ENCODE peak calls at places on chromosome 6, in seven cellular contexts. S is HFF-Myc, O is AG09309, W is heart left ventricle, C is Peyer's patch, D is endothelial cell, T is right lobe of liver. J is an unnamed sample.

GRCh38 chr6:49328051-49328450 is 135.0 kb downstream of the MMUT start:
- DNase-seq in S (no peak), O (no peak), W (no peak), C (no peak), D (no peak), T (no peak), J (no peak)

GRCh38 chr6:133888931-133889556 is at the start of gene TCF21:
- DNase-seq in S (no peak), O (no peak), W (peak; percentile 54), C (no peak), D (no peak), T (no peak), J (no peak)

GRCh38 chr6:42113929-42114636 is 28.3 kb downstream of the C6orf132 start:
- DNase-seq in S (peak; percentile 38), O (no peak), W (no peak), C (no peak), D (no peak), T (no peak), J (no peak)

GRCh38 chr6:100665041-100665380 is 200.3 kb upstream of the SIM1 start:
- DNase-seq in S (no peak), O (no peak), W (no peak), C (no peak), D (no peak), T (no peak), J (no peak)

GRCh38 chr6:17419189-17419575 is 25.8 kb downstream of the CAP2 start:
- DNase-seq in S (no peak), O (no peak), W (no peak), C (no peak), D (no peak), T (no peak), J (no peak)

GRCh38 chr6:92934625-92935024 is 484.7 kb downstream of the EPHA7 start:
- DNase-seq in S (no peak), O (no peak), W (no peak), C (no peak), D (no peak), T (no peak), J (no peak)

GRCh38 chr6:38307730-38308129 is 332.0 kb downstream of the BTBD9 start:
- DNase-seq in S (no peak), O (no peak), W (no peak), C (no peak), D (no peak), T (no peak), J (no peak)

GRCh38 chr6:154352898-154353585 is 3.6 kb downstream of the IPCEF1 start:
- DNase-seq in S (no peak), O (no peak), W (no peak), C (no peak), D (no peak), T (no peak), J (no peak)

GRCh38 chr6:37985355-37985754 is 165.8 kb downstream of the ZFAND3 start:
- DNase-seq in S (no peak), O (no peak), W (no peak), C (no peak), D (no peak), T (no peak), J (peak; percentile 39)

GRCh38 chr6:6401401-6401800 is 80.9 kb upstream of the F13A1 start:
- DNase-seq in S (no peak), O (no peak), W (no peak), C (no peak), D (no peak), T (no peak), J (no peak)

GRCh38 chr6:71619836-71620235 is 266.5 kb upstream of the RIMS1 start:
- DNase-seq in S (no peak), O (peak; percentile 24), W (no peak), C (no peak), D (no peak), T (no peak), J (no peak)

GRCh38 chr6:16711551-16712249 is 49.6 kb downstream of the ATXN1 start:
- DNase-seq in S (no peak), O (no peak), W (no peak), C (no peak), D (no peak), T (no peak), J (no peak)

GRCh38 chr6:11810039-11810541 is 31.5 kb upstream of the ADTRP start:
- DNase-seq in S (peak; percentile 32), O (peak; percentile 69), W (peak; percentile 83), C (no peak), D (no peak), T (peak; percentile 56), J (no peak)

GRCh38 chr6:98044168-98044567 is 761.2 kb upstream of the MMS22L start:
- DNase-seq in S (no peak), O (no peak), W (no peak), C (no peak), D (no peak), T (no peak), J (no peak)

GRCh38 chr6:130233332-130233731 is 10.6 kb upstream of the SAMD3 start:
- DNase-seq in S (no peak), O (no peak), W (no peak), C (no peak), D (no peak), T (no peak), J (no peak)

GRCh38 chr6:141326925-141327324 is 805.8 kb upstream of the GJE1 start:
- DNase-seq in S (no peak), O (no peak), W (no peak), C (no peak), D (no peak), T (no peak), J (no peak)

GRCh38 chr6:159984268-159984786 is 15.4 kb downstream of the IGF2R start:
- DNase-seq in S (no peak), O (no peak), W (no peak), C (no peak), D (no peak), T (no peak), J (no peak)

GRCh38 chr6:3194535-3195376 is 32.7 kb downstream of the TUBB2B start:
- DNase-seq in S (no peak), O (no peak), W (peak; percentile 59), C (no peak), D (peak; percentile 61), T (no peak), J (no peak)

GRCh38 chr6:22848121-22848520 is 278.8 kb downstream of the HDGFL1 start:
- DNase-seq in S (no peak), O (no peak), W (no peak), C (no peak), D (no peak), T (no peak), J (no peak)

GRCh38 chr6:13454286-13455221 is 32.8 kb downstream of the GFOD1 start:
- DNase-seq in S (no peak), O (no peak), W (peak; percentile 57), C (peak; percentile 68), D (no peak), T (peak; percentile 50), J (peak; percentile 81)

GRCh38 chr6:90131614-90132423 is 164.8 kb downstream of the BACH2 start:
- DNase-seq in S (peak; percentile 97), O (peak; percentile 94), W (peak; percentile 28), C (no peak), D (no peak), T (no peak), J (no peak)

GRCh38 chr6:13395272-13396237 is 67.2 kb upstream of the TBC1D7 start:
- DNase-seq in S (peak; percentile 15), O (peak; percentile 81), W (peak; percentile 78), C (peak; percentile 43), D (no peak), T (peak; percentile 83), J (no peak)

GRCh38 chr6:119720160-119720559 is 370.6 kb upstream of the MAN1A1 start:
- DNase-seq in S (no peak), O (no peak), W (no peak), C (no peak), D (no peak), T (no peak), J (no peak)

GRCh38 chr6:52189974-52190373 is 3.8 kb downstream of the IL17A start:
- DNase-seq in S (no peak), O (no peak), W (no peak), C (no peak), D (no peak), T (no peak), J (no peak)

GRCh38 chr6:147749331-147749730 is 240.8 kb downstream of the SAMD5 start:
- DNase-seq in S (no peak), O (no peak), W (no peak), C (no peak), D (no peak), T (no peak), J (no peak)

GRCh38 chr6:139409026-139409425 is 34.6 kb upstream of the CITED2 start:
- DNase-seq in S (no peak), O (peak; percentile 62), W (no peak), C (no peak), D (no peak), T (no peak), J (no peak)

GRCh38 chr6:21987501-21987957 is 309.3 kb downstream of the PRL start:
- DNase-seq in S (peak; percentile 77), O (peak; percentile 76), W (peak; percentile 82), C (peak; percentile 24), D (peak; percentile 57), T (peak; percentile 46), J (peak; percentile 17)

GRCh38 chr6:118335325-118335724 is 212.8 kb upstream of the PLN start:
- DNase-seq in S (no peak), O (no peak), W (no peak), C (no peak), D (no peak), T (no peak), J (no peak)

GRCh38 chr6:129280719-129281118 is 397.8 kb downstream of the LAMA2 start:
- DNase-seq in S (no peak), O (no peak), W (no peak), C (no peak), D (no peak), T (no peak), J (peak; percentile 35)

GRCh38 chr6:75458895-75459294 is 34.7 kb downstream of the FILIP1 start:
- DNase-seq in S (no peak), O (peak; percentile 39), W (peak; percentile 21), C (no peak), D (no peak), T (no peak), J (no peak)

GRCh38 chr6:29968130-29968529 is 25.8 kb downstream of the HLA-A start:
- DNase-seq in S (peak; percentile 66), O (no peak), W (no peak), C (no peak), D (no peak), T (no peak), J (no peak)
- TF ChIP-seq CTCF in S (no peak), O (no peak), W (no peak), C (no peak), D (no peak), T (no peak), J (no peak)

GRCh38 chr6:32843979-32844838 is at the start of gene PSMB8:
- DNase-seq in S (peak; percentile 77), O (peak; percentile 71), W (peak; percentile 95), C (peak; percentile 99), D (peak; percentile 78), T (peak; percentile 97), J (peak; percentile 98)
- TF ChIP-seq CTCF in S (no peak), O (peak; percentile 22), W (no peak), C (peak; percentile 39), D (no peak), T (peak; percentile 15), J (no peak)

GRCh38 chr6:170480045-170480714 is 72.9 kb downstream of the PSMB1 start:
- DNase-seq in S (no peak), O (no peak), W (peak; percentile 25), C (no peak), D (no peak), T (no peak), J (no peak)
- TF ChIP-seq CTCF in S (peak; percentile 17), O (peak; percentile 22), W (no peak), C (no peak), D (no peak), T (no peak), J (no peak)

GRCh38 chr6:43856005-43856765 is 86.2 kb downstream of the VEGFA start:
- DNase-seq in S (no peak), O (no peak), W (no peak), C (no peak), D (peak; percentile 52), T (peak; percentile 76), J (no peak)
- TF ChIP-seq CTCF in S (peak; percentile 28), O (peak; percentile 31), W (peak; percentile 32), C (peak; percentile 61), D (peak; percentile 26), T (peak; percentile 85), J (no peak)

J was measured in natural killer cell.